ENCODE peak calls at places on chromosomes 11 and 22, in nine cellular contexts. T, C, X, R, L, J, K, H and P are unnamed samples. For H3K27me3, the result is how much of the 10 kb centered on the place peaks cover.

GRCh38 chr11:133918606-133919260 is 38.0 kb downstream of the IGSF9B start:
- DNase-seq in J (no peak), H (no peak), K (no peak), X (no peak), T (no peak), C (no peak), R (no peak), L (no peak), P (no peak)

GRCh38 chr11:81915045-81915444 is 818.6 kb downstream of the FAM181B start:
- DNase-seq in T (no peak), R (no peak), L (no peak), J (no peak), H (no peak), X (no peak), K (no peak), C (no peak), P (no peak)

GRCh38 chr11:73308003-73308962 is at the start of gene ARHGEF17:
- DNase-seq in C (peak), H (peak), X (peak), L (peak), R (peak), T (peak), K (peak), J (peak), P (peak)

GRCh38 chr22:35921777-35922176 is 106.8 kb downstream of the RBFOX2 start:
- DNase-seq in R (no peak), L (peak), H (peak), K (no peak), C (no peak), J (peak), T (no peak), X (peak), P (peak)

GRCh38 chr11:78310500-78310909 is 107.1 kb downstream of the GAB2 start:
- DNase-seq in X (no peak), L (peak), C (no peak), H (peak), T (no peak), J (no peak), R (peak), K (peak), P (peak)

GRCh38 chr11:101870510-101870909 is 44.3 kb upstream of the CEP126 start:
- DNase-seq in T (no peak), C (no peak), K (no peak), J (no peak), L (peak), H (peak), R (no peak), X (no peak), P (peak)

GRCh38 chr11:35288817-35289541 is 130.4 kb downstream of the SLC1A2 start:
- DNase-seq in H (peak), R (no peak), X (no peak), L (peak), K (no peak), C (no peak), T (no peak), J (no peak), P (peak)

GRCh38 chr22:39316440-39317083 is 2.9 kb downstream of the RPL3 start:
- DNase-seq in J (peak), K (peak), C (peak), X (peak), H (peak), T (no peak), R (peak), L (peak), P (peak)

GRCh38 chr11:105673089-105673488 is 63.2 kb downstream of the GRIA4 start:
- DNase-seq in X (peak), T (no peak), H (peak), L (peak), R (no peak), C (no peak), J (peak), K (no peak), P (peak)

GRCh38 chr11:97751405-97751804 is 1269.3 kb upstream of the CNTN5 start:
- DNase-seq in R (peak), T (no peak), X (no peak), C (no peak), J (no peak), L (no peak), H (no peak), K (no peak), P (no peak)

GRCh38 chr11:134144744-134145143 is 75.9 kb downstream of the JAM3 start:
- DNase-seq in T (no peak), H (no peak), X (no peak), L (no peak), J (no peak), C (no peak), K (no peak), R (no peak), P (no peak)

GRCh38 chr11:46370253-46370652 is 11.2 kb upstream of the MDK start:
- DNase-seq in L (no peak), T (no peak), K (no peak), H (no peak), C (no peak), X (no peak), R (no peak), J (no peak), P (no peak)

GRCh38 chr11:69375316-69376154 is 81.6 kb downstream of the MYEOV start:
- DNase-seq in J (no peak), L (no peak), K (peak), C (no peak), T (peak), R (peak), H (no peak), X (no peak), P (no peak)

GRCh38 chr11:77071671-77072605 is 5.2 kb downstream of the CAPN5 start:
- DNase-seq in K (peak), R (no peak), X (no peak), L (no peak), T (peak), C (peak), H (peak), J (no peak), P (peak)

GRCh38 chr11:77072851-77073327 is 6.1 kb downstream of the CAPN5 start:
- DNase-seq in H (no peak), T (no peak), C (no peak), K (no peak), R (no peak), L (no peak), X (no peak), J (no peak), P (no peak)

GRCh38 chr11:77074626-77075221 is 8.0 kb downstream of the CAPN5 start:
- DNase-seq in K (peak), C (peak), H (no peak), L (no peak), J (no peak), X (no peak), R (no peak), T (no peak), P (no peak)

GRCh38 chr11:77074205-77074604 is 7.4 kb downstream of the CAPN5 start:
- DNase-seq in T (no peak), H (no peak), R (no peak), L (no peak), X (no peak), K (peak), C (peak), J (no peak), P (no peak)

DNA sequence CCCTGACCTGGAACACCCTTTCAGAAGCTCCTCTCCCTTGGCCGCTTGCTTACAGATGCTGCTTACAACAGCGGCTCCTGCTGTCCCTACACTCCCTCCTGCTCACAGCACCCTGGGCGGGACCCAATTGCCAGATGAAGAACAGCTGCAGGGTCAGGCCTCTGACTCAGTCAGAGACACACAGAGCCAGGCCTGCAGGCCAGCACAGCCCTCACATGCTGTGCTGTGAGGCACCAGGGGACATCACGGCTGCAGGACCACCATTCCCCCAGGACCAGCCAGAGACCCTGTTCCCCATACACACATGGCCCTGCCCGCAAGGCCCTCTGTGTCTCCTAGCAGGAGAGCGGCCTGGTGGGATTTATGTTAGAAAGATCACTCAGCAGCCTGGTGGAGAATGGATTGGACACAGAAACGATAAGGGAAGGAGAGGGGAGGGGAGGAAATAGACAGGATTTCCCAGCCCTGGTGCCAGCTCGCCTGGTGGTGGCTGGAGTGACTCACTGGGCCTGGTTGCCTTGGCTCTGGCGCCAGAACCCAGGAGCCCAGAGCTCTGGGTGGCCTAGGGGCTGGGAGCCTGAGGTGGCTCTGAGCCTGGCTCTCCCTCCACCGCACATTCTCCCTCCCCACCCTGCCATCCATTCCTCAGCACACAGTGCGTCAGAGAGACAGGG is 6.7 kb downstream of the CAPN5 start:
- DNase-seq in L (peak), R (peak), C (peak), T (peak), X (peak), H (peak), K (peak), J (peak), P (peak)
- TF ChIP-seq CTCF in L (peak), R (peak), C (peak), T (peak), X (peak), H (peak), K (no peak), J (peak), P (peak)

GRCh38 chr11:16606784-16607674 is 131.4 kb upstream of the C11orf58 start:
- DNase-seq in T (no peak), J (peak), L (no peak), R (peak), K (peak), C (peak), X (peak), H (peak), P (no peak)
- H3K27me3 ChIP-seq in T (half or more), J (under half), L (under half), R (half or more), K (under half), C (half or more), X (half or more), H (under half), P (under half)

GRCh38 chr22:22916215-22916951 is 28.8 kb downstream of the IGLL5 start:
- DNase-seq in L (no peak), H (no peak), C (no peak), T (no peak), R (no peak), K (no peak), J (no peak), X (no peak), P (no peak)
- H3K27ac ChIP-seq in L (no peak), H (no peak), C (no peak), T (no peak), R (no peak), K (no peak), J (no peak), X (no peak), P (no peak)

GRCh38 chr11:11624926-11625325 is 3.1 kb upstream of the GALNT18 start:
- DNase-seq in J (no peak), R (no peak), C (no peak), K (no peak), T (no peak), L (no peak), X (no peak), H (no peak), P (no peak)
- TF ChIP-seq CTCF in J (no peak), R (no peak), C (no peak), K (no peak), T (no peak), L (no peak), X (no peak), H (no peak), P (no peak)

DNA sequence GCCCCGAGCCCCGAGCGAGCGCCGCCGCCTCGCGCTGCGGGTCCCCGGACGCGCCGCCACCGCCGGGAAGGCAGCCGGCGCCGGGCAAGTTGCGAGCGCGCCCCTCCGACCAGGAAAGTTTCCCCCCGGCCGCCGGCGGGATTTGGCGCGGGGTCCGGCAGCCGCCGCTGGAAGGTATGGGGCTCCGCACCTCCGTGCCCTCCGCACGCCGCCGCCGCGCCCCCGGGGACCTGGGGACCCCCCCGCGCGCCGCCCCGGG is 281 bp downstream of the TSPAN18 start:
- DNase-seq in H (no peak), T (no peak), J (no peak), R (no peak), L (no peak), X (no peak), K (no peak), C (no peak), P (no peak)
- H3K27me3 ChIP-seq in H (under half), T (under half), J (under half), R (under half), L (under half), X (under half), K (under half), C (under half), P (under half)